ENCODE peak calls at places on chromosomes 6 and 20, in four cellular contexts. One of them, this sample, is unnamed.

GRCh38 chr20:36573798-36574277 is 441 bp downstream of the TGIF2 start:
- DNase-seq in IMR-90: no peak
- DNase-seq in ovary: peak; percentile 45
- DNase-seq in neuronal stem cell: no peak
- DNase-seq in this sample: no peak

GRCh38 chr20:1764136-1765033 is 106.8 kb upstream of the SIRPG start:
- DNase-seq in IMR-90: peak; percentile 86
- DNase-seq in ovary: peak; percentile 68
- DNase-seq in neuronal stem cell: peak; percentile 60
- DNase-seq in this sample: peak; percentile 79

GRCh38 chr6:73585566-73586415 is 65.0 kb upstream of the EEF1A1 start:
- DNase-seq in ovary: peak; percentile 16
- DNase-seq in IMR-90: peak; percentile 85
- DNase-seq in neuronal stem cell: no peak
- DNase-seq in this sample: peak; percentile 86

GRCh38 chr20:31475472-31476312 is 604 bp downstream of the REM1 start:
- DNase-seq in IMR-90: no peak
- DNase-seq in neuronal stem cell: no peak
- DNase-seq in ovary: no peak
- DNase-seq in this sample: no peak

GRCh38 chr20:32451682-32452461 is 93.7 kb downstream of the ASXL1 start:
- DNase-seq in ovary: no peak
- DNase-seq in neuronal stem cell: no peak
- DNase-seq in IMR-90: no peak
- DNase-seq in this sample: no peak

GRCh38 chr6:141290871-141291270 is 841.9 kb upstream of the GJE1 start:
- DNase-seq in IMR-90: peak; percentile 6
- DNase-seq in neuronal stem cell: no peak
- DNase-seq in ovary: no peak
- DNase-seq in this sample: peak; percentile 20

GRCh38 chr6:167163476-167164011 is 5.8 kb upstream of the GPR31 start:
- DNase-seq in neuronal stem cell: no peak
- DNase-seq in ovary: no peak
- DNase-seq in IMR-90: no peak
- DNase-seq in this sample: no peak

GRCh38 chr20:34570859-34571306 is 12.4 kb downstream of the MAP1LC3A start:
- DNase-seq in ovary: no peak
- DNase-seq in neuronal stem cell: no peak
- DNase-seq in IMR-90: peak; percentile 81
- DNase-seq in this sample: peak; percentile 35

GRCh38 chr6:119602215-119603178 is 252.9 kb upstream of the MAN1A1 start:
- DNase-seq in ovary: no peak
- DNase-seq in neuronal stem cell: no peak
- DNase-seq in IMR-90: peak; percentile 78
- DNase-seq in this sample: peak; percentile 67

GRCh38 chr20:59144179-59144830 is 19.3 kb upstream of the ZNF831 start:
- DNase-seq in ovary: no peak
- DNase-seq in IMR-90: no peak
- DNase-seq in neuronal stem cell: no peak
- DNase-seq in this sample: no peak

GRCh38 chr20:37442547-37442946 is 78.5 kb upstream of the NNAT start:
- DNase-seq in ovary: no peak
- DNase-seq in neuronal stem cell: no peak
- DNase-seq in IMR-90: no peak
- DNase-seq in this sample: no peak

GRCh38 chr6:30964075-30964474 is 19.4 kb upstream of the MUC21 start:
- DNase-seq in IMR-90: no peak
- DNase-seq in ovary: no peak
- DNase-seq in neuronal stem cell: no peak
- DNase-seq in this sample: no peak

GRCh38 chr20:25320035-25320800 is 70.4 kb downstream of the ABHD12 start:
- DNase-seq in ovary: no peak
- DNase-seq in IMR-90: no peak
- DNase-seq in neuronal stem cell: no peak
- DNase-seq in this sample: no peak

GRCh38 chr20:9660236-9660868 is 146.0 kb downstream of the LAMP5 start:
- DNase-seq in ovary: no peak
- DNase-seq in IMR-90: peak; percentile 20
- DNase-seq in neuronal stem cell: peak; percentile 57
- DNase-seq in this sample: peak; percentile 28

GRCh38 chr20:1618479-1618878 is 1.3 kb downstream of the SIRPB1 start:
- DNase-seq in IMR-90: peak; percentile 0
- DNase-seq in neuronal stem cell: no peak
- DNase-seq in ovary: no peak
- DNase-seq in this sample: no peak

GRCh38 chr20:59018817-59019216 is 412 bp upstream of the TUBB1 start:
- DNase-seq in neuronal stem cell: no peak
- DNase-seq in IMR-90: no peak
- DNase-seq in ovary: no peak
- DNase-seq in this sample: no peak

GRCh38 chr20:48897298-48898044 is 24.0 kb upstream of the ARFGEF2 start:
- DNase-seq in neuronal stem cell: no peak
- DNase-seq in ovary: no peak
- DNase-seq in IMR-90: peak; percentile 92
- DNase-seq in this sample: peak; percentile 66

GRCh38 chr6:139588076-139588639 is 213.7 kb upstream of the CITED2 start:
- DNase-seq in IMR-90: peak; percentile 65
- DNase-seq in ovary: no peak
- DNase-seq in neuronal stem cell: no peak
- DNase-seq in this sample: peak; percentile 45

GRCh38 chr20:33279261-33279910 is 3.6 kb upstream of the BPIFB1 start:
- DNase-seq in neuronal stem cell: no peak
- DNase-seq in ovary: no peak
- DNase-seq in IMR-90: no peak
- DNase-seq in this sample: no peak

GRCh38 chr20:22333885-22334545 is 250.4 kb downstream of the FOXA2 start:
- DNase-seq in IMR-90: peak; percentile 47
- DNase-seq in ovary: no peak
- DNase-seq in neuronal stem cell: peak; percentile 53
- DNase-seq in this sample: peak; percentile 49

GRCh38 chr6:40738551-40738950 is 151.4 kb upstream of the LRFN2 start:
- DNase-seq in ovary: no peak
- DNase-seq in IMR-90: no peak
- DNase-seq in neuronal stem cell: no peak
- DNase-seq in this sample: no peak

GRCh38 chr6:3438190-3439167 is 18.4 kb downstream of the SLC22A23 start:
- DNase-seq in ovary: no peak
- DNase-seq in neuronal stem cell: no peak
- DNase-seq in IMR-90: peak; percentile 94
- DNase-seq in this sample: peak; percentile 65

GRCh38 chr6:164072240-164072666 is 657.7 kb downstream of the QKI start:
- DNase-seq in neuronal stem cell: no peak
- DNase-seq in IMR-90: no peak
- DNase-seq in ovary: no peak
- DNase-seq in this sample: no peak

GRCh38 chr6:109964949-109965348 is 13.2 kb upstream of the GPR6 start:
- DNase-seq in IMR-90: no peak
- DNase-seq in ovary: no peak
- DNase-seq in neuronal stem cell: no peak
- DNase-seq in this sample: no peak

GRCh38 chr6:40796280-40797223 is 209.4 kb upstream of the LRFN2 start:
- DNase-seq in neuronal stem cell: no peak
- DNase-seq in ovary: no peak
- DNase-seq in IMR-90: no peak
- DNase-seq in this sample: peak; percentile 18

GRCh38 chr6:52417675-52418111 is 2.4 kb upstream of the EFHC1 start:
- DNase-seq in neuronal stem cell: no peak
- DNase-seq in IMR-90: peak; percentile 68
- DNase-seq in ovary: no peak
- DNase-seq in this sample: peak; percentile 90

GRCh38 chr20:47330933-47331708 is 25.4 kb downstream of the ZMYND8 start:
- DNase-seq in ovary: no peak
- DNase-seq in IMR-90: peak; percentile 92
- DNase-seq in neuronal stem cell: no peak
- DNase-seq in this sample: peak; percentile 97

GRCh38 chr20:20237093-20237959 is 130.6 kb upstream of the INSM1 start:
- DNase-seq in neuronal stem cell: no peak
- DNase-seq in IMR-90: peak; percentile 14
- DNase-seq in ovary: no peak
- DNase-seq in this sample: peak; percentile 1

GRCh38 chr6:26129656-26130055 is 42.4 kb downstream of the HFE start:
- DNase-seq in ovary: no peak
- DNase-seq in neuronal stem cell: no peak
- DNase-seq in IMR-90: peak; percentile 52
- DNase-seq in this sample: no peak

GRCh38 chr20:44104807-44105517 is 82.0 kb downstream of the JPH2 start:
- DNase-seq in ovary: no peak
- DNase-seq in IMR-90: peak; percentile 84
- DNase-seq in neuronal stem cell: no peak
- DNase-seq in this sample: peak; percentile 61
- H3K4me3 ChIP-seq in ovary: no peak overlapping the region
- H3K4me3 ChIP-seq in IMR-90: no peak overlapping the region
- H3K4me3 ChIP-seq in neuronal stem cell: no peak overlapping the region
- H3K4me3 ChIP-seq in this sample: no peak overlapping the region

GRCh38 chr6:169215201-169215661 is 38.4 kb downstream of the THBS2 start:
- DNase-seq in neuronal stem cell: no peak
- DNase-seq in ovary: peak; percentile 44
- DNase-seq in IMR-90: peak; percentile 35
- DNase-seq in this sample: peak; percentile 20
- H3K4me3 ChIP-seq in neuronal stem cell: no peak overlapping the region
- H3K4me3 ChIP-seq in ovary: no peak overlapping the region
- H3K4me3 ChIP-seq in IMR-90: no peak overlapping the region
- H3K4me3 ChIP-seq in this sample: no peak overlapping the region

DNA sequence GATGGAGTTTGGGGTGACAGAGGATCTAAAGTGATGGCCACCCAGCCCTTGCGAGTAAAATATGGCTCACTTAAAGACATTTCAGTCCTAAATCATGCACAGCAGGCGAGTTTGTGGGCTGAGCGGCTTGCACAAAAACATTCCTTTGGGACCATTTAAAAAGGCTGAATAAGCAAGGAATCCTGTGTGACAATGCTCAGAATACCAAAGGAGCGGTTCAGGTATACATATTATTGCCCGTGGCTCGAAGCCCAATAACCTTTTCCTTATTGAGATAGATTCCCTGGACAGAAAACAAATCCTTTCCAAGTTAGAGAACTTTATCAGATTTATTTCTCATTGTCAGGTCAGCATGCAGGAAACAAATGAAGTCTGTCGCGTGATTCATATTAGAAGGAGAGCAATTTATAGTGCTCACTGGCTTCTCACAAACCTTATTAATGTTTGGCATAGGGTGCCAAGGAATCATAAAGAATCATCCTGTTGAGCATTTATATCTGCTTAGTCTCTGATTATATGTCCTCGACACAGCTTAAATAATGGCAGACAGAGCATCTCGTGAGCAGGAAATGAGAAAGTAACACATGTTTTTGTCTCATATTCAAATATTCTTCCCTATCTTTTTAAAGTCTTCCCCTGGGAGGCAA is 121.3 kb downstream of the TRMT11 start:
- DNase-seq in neuronal stem cell: peak; percentile 56
- DNase-seq in IMR-90: no peak
- DNase-seq in ovary: no peak
- DNase-seq in this sample: no peak
- H3K4me3 ChIP-seq in neuronal stem cell: no peak overlapping the region
- H3K4me3 ChIP-seq in IMR-90: no peak overlapping the region
- H3K4me3 ChIP-seq in ovary: no peak overlapping the region
- H3K4me3 ChIP-seq in this sample: no peak overlapping the region

DNA sequence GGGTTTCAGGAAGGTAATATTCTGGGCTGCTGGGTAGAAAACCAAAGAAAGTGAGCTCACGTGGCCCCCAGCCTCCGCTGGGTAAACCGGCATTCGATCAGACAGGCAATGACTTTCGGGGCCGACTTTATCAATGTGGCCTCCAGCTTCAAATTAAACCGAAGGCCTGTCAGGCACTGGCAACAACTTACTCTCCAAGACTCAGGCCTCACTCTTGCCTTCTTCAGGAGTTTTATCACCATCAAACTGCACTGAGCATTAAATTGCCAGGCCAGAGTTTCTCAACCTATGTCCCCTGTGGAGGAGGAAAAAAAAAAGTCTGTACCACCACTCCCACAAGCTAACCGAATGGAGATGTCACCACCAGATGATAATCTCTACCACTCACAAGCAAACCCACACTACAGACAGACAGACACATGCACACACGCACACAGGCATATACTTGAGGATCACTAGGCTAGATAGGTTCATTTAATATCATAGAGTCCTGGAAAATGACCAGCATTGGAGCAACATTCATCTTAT is 1.1 kb upstream of the MBOAT1 start:
- DNase-seq in ovary: no peak
- DNase-seq in IMR-90: no peak
- DNase-seq in neuronal stem cell: no peak
- DNase-seq in this sample: peak; percentile 20
- H3K4me3 ChIP-seq in ovary: peak overlapping the region; percentile 94
- H3K4me3 ChIP-seq in IMR-90: peak overlapping the region; percentile 93
- H3K4me3 ChIP-seq in neuronal stem cell: no peak overlapping the region
- H3K4me3 ChIP-seq in this sample: peak overlapping the region; percentile 64

DNA sequence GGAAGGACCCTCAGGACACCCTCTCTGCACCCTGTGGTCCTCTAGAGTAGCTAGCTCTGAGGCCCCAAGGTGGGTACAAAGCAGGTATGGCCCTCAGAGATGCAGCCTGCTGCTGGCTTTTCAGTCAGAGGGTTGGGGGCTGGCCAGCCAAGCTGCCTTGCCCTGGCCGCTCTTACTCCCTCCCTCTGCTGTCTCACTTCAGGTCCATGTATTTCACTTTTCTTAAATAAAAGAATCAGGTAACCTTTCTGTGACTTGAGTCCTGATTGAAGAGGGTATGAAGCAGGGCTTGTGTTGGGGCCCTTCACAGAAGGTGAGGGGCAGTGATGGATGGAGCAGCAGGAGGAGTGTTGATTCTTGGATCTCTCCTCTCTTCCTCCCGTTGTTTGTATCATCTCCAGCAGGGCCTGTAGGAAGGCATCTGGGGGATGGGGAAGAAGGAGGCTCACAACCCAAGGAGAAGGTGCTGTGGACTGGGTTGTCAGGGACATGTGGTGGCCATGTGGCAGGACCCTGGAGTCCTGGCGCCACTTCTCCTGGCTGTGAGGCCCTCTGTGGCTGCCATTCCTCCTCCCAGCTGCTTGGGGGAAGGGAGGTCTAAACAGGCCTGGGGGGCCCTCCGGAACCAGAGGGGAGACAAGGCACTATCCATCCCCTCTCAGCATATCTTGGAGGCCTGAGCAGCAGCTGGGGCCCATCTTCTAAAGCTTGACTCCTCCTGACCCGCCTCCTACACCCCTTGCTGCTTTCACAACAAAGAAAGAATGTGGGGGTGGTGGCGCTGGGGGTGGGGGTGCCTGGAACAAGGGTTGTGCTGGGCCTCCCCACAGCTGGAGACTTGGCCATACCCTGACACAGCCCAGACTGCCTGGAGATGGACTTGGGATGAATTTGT is 1.0 kb upstream of the PTK7 start:
- DNase-seq in IMR-90: peak; percentile 80
- DNase-seq in ovary: peak; percentile 90
- DNase-seq in neuronal stem cell: no peak
- DNase-seq in this sample: peak; percentile 82
- H3K4me3 ChIP-seq in IMR-90: peak overlapping the region; percentile 55
- H3K4me3 ChIP-seq in ovary: peak overlapping the region; percentile 68
- H3K4me3 ChIP-seq in neuronal stem cell: no peak overlapping the region
- H3K4me3 ChIP-seq in this sample: peak overlapping the region; percentile 59